ENCODE peak calls at places on chromosome 19, in six cellular contexts. One of them, this sample, is unnamed.

GRCh38 chr19:49127674-49128544 is 8.6 kb downstream of the PPFIA3 start:
- DNase-seq in heart right ventricle: peak; percentile 97
- DNase-seq in fibroblast of lung: peak; percentile 92
- DNase-seq in fibroblast of pulmonary artery: peak; percentile 97
- DNase-seq in left ventricle myocardium inferior: peak; percentile 95
- DNase-seq in mammary epithelial cell: peak; percentile 93
- DNase-seq in this sample: peak; percentile 94

GRCh38 chr19:49017666-49018351 is 918 bp upstream of the LHB start:
- DNase-seq in left ventricle myocardium inferior: peak; percentile 36
- DNase-seq in fibroblast of pulmonary artery: peak; percentile 49
- DNase-seq in heart right ventricle: peak; percentile 15
- DNase-seq in fibroblast of lung: peak; percentile 66
- DNase-seq in mammary epithelial cell: no peak
- DNase-seq in this sample: peak; percentile 48

GRCh38 chr19:6773323-6773931 is 919 bp downstream of the VAV1 start:
- DNase-seq in fibroblast of pulmonary artery: no peak
- DNase-seq in left ventricle myocardium inferior: peak; percentile 41
- DNase-seq in heart right ventricle: no peak
- DNase-seq in fibroblast of lung: no peak
- DNase-seq in mammary epithelial cell: no peak
- DNase-seq in this sample: no peak

GRCh38 chr19:21593934-21594844 is 88.8 kb downstream of the ZNF429 start:
- DNase-seq in heart right ventricle: no peak
- DNase-seq in fibroblast of pulmonary artery: no peak
- DNase-seq in left ventricle myocardium inferior: peak; percentile 36
- DNase-seq in fibroblast of lung: no peak
- DNase-seq in mammary epithelial cell: no peak
- DNase-seq in this sample: no peak

GRCh38 chr19:45591004-45591637 is 6.5 kb upstream of the OPA3 start:
- DNase-seq in heart right ventricle: no peak
- DNase-seq in mammary epithelial cell: peak; percentile 34
- DNase-seq in left ventricle myocardium inferior: no peak
- DNase-seq in fibroblast of pulmonary artery: no peak
- DNase-seq in fibroblast of lung: peak; percentile 34
- DNase-seq in this sample: peak; percentile 39

GRCh38 chr19:28242317-28242927 is 970.5 kb downstream of the UQCRFS1 start:
- DNase-seq in heart right ventricle: peak; percentile 7
- DNase-seq in fibroblast of pulmonary artery: peak; percentile 46
- DNase-seq in mammary epithelial cell: peak; percentile 2
- DNase-seq in fibroblast of lung: peak; percentile 17
- DNase-seq in left ventricle myocardium inferior: no peak
- DNase-seq in this sample: peak; percentile 55

GRCh38 chr19:8500158-8500557 is 2.3 kb downstream of the PRAM1 start:
- DNase-seq in left ventricle myocardium inferior: no peak
- DNase-seq in mammary epithelial cell: no peak
- DNase-seq in heart right ventricle: no peak
- DNase-seq in fibroblast of lung: no peak
- DNase-seq in fibroblast of pulmonary artery: no peak
- DNase-seq in this sample: no peak

GRCh38 chr19:55206664-55207500 is 2.4 kb downstream of the PTPRH start:
- DNase-seq in left ventricle myocardium inferior: peak; percentile 75
- DNase-seq in fibroblast of lung: peak; percentile 85
- DNase-seq in heart right ventricle: peak; percentile 84
- DNase-seq in mammary epithelial cell: peak; percentile 85
- DNase-seq in fibroblast of pulmonary artery: peak; percentile 91
- DNase-seq in this sample: peak; percentile 94

GRCh38 chr19:33493401-33494275 is 28.0 kb downstream of the PEPD start:
- DNase-seq in fibroblast of pulmonary artery: no peak
- DNase-seq in fibroblast of lung: no peak
- DNase-seq in heart right ventricle: no peak
- DNase-seq in mammary epithelial cell: no peak
- DNase-seq in left ventricle myocardium inferior: no peak
- DNase-seq in this sample: no peak

DNA sequence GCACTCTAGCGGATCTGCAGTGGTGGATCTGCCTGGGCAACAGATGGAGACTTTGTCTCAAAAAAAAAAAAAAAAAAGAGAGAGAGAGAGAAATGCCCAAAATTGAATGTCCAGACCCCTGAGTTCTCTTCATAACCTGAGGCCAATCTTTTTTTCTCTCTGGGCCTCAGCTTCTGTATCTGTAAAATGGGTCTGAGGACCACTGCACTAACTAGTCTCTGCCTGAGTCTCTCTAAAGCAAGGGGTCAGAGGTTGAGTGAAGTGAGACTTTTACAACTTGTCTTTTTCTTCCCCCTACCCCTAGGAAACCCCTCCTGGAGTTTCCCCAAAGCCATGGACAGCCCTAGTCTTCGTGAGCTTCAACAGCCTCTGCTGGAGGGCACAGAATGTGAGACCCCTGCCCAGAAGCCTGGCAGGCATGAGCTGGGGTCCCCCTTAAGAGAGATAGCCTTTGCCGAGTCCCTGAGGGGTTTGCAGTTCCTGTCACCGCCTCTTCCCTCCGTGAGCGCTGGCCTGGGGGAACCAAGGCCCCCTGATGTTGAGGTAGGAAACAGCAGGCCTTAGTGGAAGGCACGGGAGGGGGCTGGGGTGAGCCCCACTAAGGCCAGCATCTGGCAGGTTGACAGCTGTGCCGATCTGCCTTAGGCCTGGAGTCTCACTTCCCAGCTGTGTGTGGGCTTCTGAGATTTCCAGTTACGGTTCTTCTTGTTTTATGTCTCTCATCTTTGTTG is 1.8 kb downstream of the TMEM91 start:
- DNase-seq in fibroblast of pulmonary artery: no peak
- DNase-seq in left ventricle myocardium inferior: no peak
- DNase-seq in heart right ventricle: no peak
- DNase-seq in fibroblast of lung: no peak
- DNase-seq in mammary epithelial cell: no peak
- DNase-seq in this sample: no peak
- TF ChIP-seq CTCF in fibroblast of pulmonary artery: no peak
- TF ChIP-seq CTCF in left ventricle myocardium inferior: no peak
- TF ChIP-seq CTCF in heart right ventricle: no peak
- TF ChIP-seq CTCF in fibroblast of lung: peak; percentile 13
- TF ChIP-seq CTCF in mammary epithelial cell: no peak
- TF ChIP-seq CTCF in this sample: peak; percentile 1

GRCh38 chr19:12799723-12800343 is 1.8 kb downstream of the PRDX2 start:
- DNase-seq in fibroblast of pulmonary artery: no peak
- DNase-seq in heart right ventricle: no peak
- DNase-seq in mammary epithelial cell: no peak
- DNase-seq in fibroblast of lung: no peak
- DNase-seq in left ventricle myocardium inferior: no peak
- DNase-seq in this sample: no peak
- H3K4me3 ChIP-seq in fibroblast of pulmonary artery: no peak overlapping the region
- H3K4me3 ChIP-seq in heart right ventricle: no peak overlapping the region
- H3K4me3 ChIP-seq in mammary epithelial cell: no peak overlapping the region
- H3K4me3 ChIP-seq in fibroblast of lung: no peak overlapping the region
- H3K4me3 ChIP-seq in left ventricle myocardium inferior: peak overlapping the region; percentile 98
- H3K4me3 ChIP-seq in this sample: no peak overlapping the region

GRCh38 chr19:35044317-35045117 is 3.0 kb downstream of the HPN start:
- DNase-seq in fibroblast of pulmonary artery: peak; percentile 71
- DNase-seq in heart right ventricle: peak; percentile 55
- DNase-seq in fibroblast of lung: peak; percentile 18
- DNase-seq in left ventricle myocardium inferior: peak; percentile 63
- DNase-seq in mammary epithelial cell: peak; percentile 48
- DNase-seq in this sample: peak; percentile 57

GRCh38 chr19:35043906-35044305 is 2.4 kb downstream of the HPN start:
- DNase-seq in fibroblast of lung: no peak
- DNase-seq in fibroblast of pulmonary artery: no peak
- DNase-seq in left ventricle myocardium inferior: no peak
- DNase-seq in heart right ventricle: no peak
- DNase-seq in mammary epithelial cell: no peak
- DNase-seq in this sample: no peak

GRCh38 chr19:35046461-35046860 is 4.9 kb downstream of the HPN start:
- DNase-seq in mammary epithelial cell: no peak
- DNase-seq in heart right ventricle: no peak
- DNase-seq in fibroblast of lung: no peak
- DNase-seq in left ventricle myocardium inferior: no peak
- DNase-seq in fibroblast of pulmonary artery: no peak
- DNase-seq in this sample: no peak

GRCh38 chr19:35042954-35043604 is 1.6 kb downstream of the HPN start:
- DNase-seq in fibroblast of pulmonary artery: no peak
- DNase-seq in mammary epithelial cell: no peak
- DNase-seq in fibroblast of lung: no peak
- DNase-seq in left ventricle myocardium inferior: no peak
- DNase-seq in heart right ventricle: no peak
- DNase-seq in this sample: no peak

DNA sequence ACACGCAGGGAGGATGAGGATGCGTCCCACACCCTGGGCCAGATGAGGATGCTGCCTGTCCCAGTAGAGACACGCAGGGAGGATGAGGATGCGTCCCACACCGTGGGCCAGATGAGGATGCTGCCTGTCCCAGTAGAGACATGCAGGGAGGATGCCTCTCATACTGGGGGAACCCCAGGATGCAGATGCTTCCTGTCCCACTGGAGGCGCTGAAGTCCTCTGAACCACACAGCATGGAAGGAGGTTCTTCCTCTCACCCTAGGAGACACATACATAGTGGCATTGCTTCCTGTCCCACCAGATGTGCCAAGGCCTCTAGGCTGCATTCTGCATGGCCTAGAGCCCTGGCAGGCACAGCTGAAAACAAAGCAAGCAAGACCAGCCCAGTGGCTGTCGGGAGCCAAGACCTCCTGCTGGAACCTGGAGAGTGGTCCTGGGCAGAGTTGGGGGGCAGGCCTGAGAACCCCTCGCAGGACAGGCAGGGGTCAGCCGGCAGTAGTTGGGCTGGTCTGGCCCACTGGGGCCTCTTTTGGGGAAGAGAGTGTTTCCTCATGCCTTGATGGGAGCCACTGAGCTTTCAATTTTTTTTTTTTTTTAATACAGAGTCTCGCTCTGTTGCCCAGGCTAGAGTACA is 4.3 kb downstream of the HPN start:
- DNase-seq in fibroblast of pulmonary artery: peak; percentile 32
- DNase-seq in heart right ventricle: no peak
- DNase-seq in left ventricle myocardium inferior: no peak
- DNase-seq in fibroblast of lung: no peak
- DNase-seq in mammary epithelial cell: peak; percentile 35
- DNase-seq in this sample: no peak
- TF ChIP-seq CTCF in fibroblast of pulmonary artery: peak; percentile 34
- TF ChIP-seq CTCF in heart right ventricle: peak; percentile 31
- TF ChIP-seq CTCF in left ventricle myocardium inferior: peak; percentile 30
- TF ChIP-seq CTCF in fibroblast of lung: peak; percentile 24
- TF ChIP-seq CTCF in mammary epithelial cell: peak; percentile 54
- TF ChIP-seq CTCF in this sample: peak; percentile 10

GRCh38 chr19:14056741-14057356 is 5.0 kb downstream of the PALM3 start:
- DNase-seq in fibroblast of pulmonary artery: no peak
- DNase-seq in heart right ventricle: no peak
- DNase-seq in mammary epithelial cell: no peak
- DNase-seq in fibroblast of lung: no peak
- DNase-seq in left ventricle myocardium inferior: no peak
- DNase-seq in this sample: no peak
- H3K4me3 ChIP-seq in fibroblast of pulmonary artery: peak overlapping the region; percentile 21
- H3K4me3 ChIP-seq in heart right ventricle: peak overlapping the region; percentile 31
- H3K4me3 ChIP-seq in mammary epithelial cell: no peak overlapping the region
- H3K4me3 ChIP-seq in fibroblast of lung: no peak overlapping the region
- H3K4me3 ChIP-seq in left ventricle myocardium inferior: peak overlapping the region; percentile 56
- H3K4me3 ChIP-seq in this sample: no peak overlapping the region

GRCh38 chr19:32324631-32325215 is 20.7 kb upstream of the ZNF507 start:
- DNase-seq in fibroblast of pulmonary artery: no peak
- DNase-seq in left ventricle myocardium inferior: no peak
- DNase-seq in heart right ventricle: no peak
- DNase-seq in fibroblast of lung: no peak
- DNase-seq in mammary epithelial cell: no peak
- DNase-seq in this sample: no peak
- TF ChIP-seq CTCF in fibroblast of pulmonary artery: peak; percentile 22
- TF ChIP-seq CTCF in left ventricle myocardium inferior: no peak
- TF ChIP-seq CTCF in heart right ventricle: peak; percentile 19
- TF ChIP-seq CTCF in fibroblast of lung: peak; percentile 29
- TF ChIP-seq CTCF in mammary epithelial cell: no peak
- TF ChIP-seq CTCF in this sample: no peak

GRCh38 chr19:42519108-42519507 is 9.2 kb downstream of the CEACAM1 start:
- DNase-seq in fibroblast of pulmonary artery: no peak
- DNase-seq in left ventricle myocardium inferior: no peak
- DNase-seq in mammary epithelial cell: no peak
- DNase-seq in fibroblast of lung: no peak
- DNase-seq in heart right ventricle: no peak
- DNase-seq in this sample: no peak

GRCh38 chr19:42528354-42529247 is at the start of gene CEACAM1:
- DNase-seq in mammary epithelial cell: peak; percentile 58
- DNase-seq in fibroblast of lung: no peak
- DNase-seq in fibroblast of pulmonary artery: peak; percentile 38
- DNase-seq in left ventricle myocardium inferior: no peak
- DNase-seq in heart right ventricle: peak; percentile 51
- DNase-seq in this sample: no peak

GRCh38 chr19:42524250-42524649 is 4.0 kb downstream of the CEACAM1 start:
- DNase-seq in fibroblast of pulmonary artery: no peak
- DNase-seq in left ventricle myocardium inferior: no peak
- DNase-seq in fibroblast of lung: no peak
- DNase-seq in mammary epithelial cell: no peak
- DNase-seq in heart right ventricle: no peak
- DNase-seq in this sample: no peak

GRCh38 chr19:42529248-42529764 is 1.0 kb upstream of the CEACAM1 start:
- DNase-seq in fibroblast of pulmonary artery: peak; percentile 73
- DNase-seq in fibroblast of lung: peak; percentile 7
- DNase-seq in mammary epithelial cell: peak; percentile 44
- DNase-seq in left ventricle myocardium inferior: peak; percentile 25
- DNase-seq in heart right ventricle: peak; percentile 59
- DNase-seq in this sample: peak; percentile 42

DNA sequence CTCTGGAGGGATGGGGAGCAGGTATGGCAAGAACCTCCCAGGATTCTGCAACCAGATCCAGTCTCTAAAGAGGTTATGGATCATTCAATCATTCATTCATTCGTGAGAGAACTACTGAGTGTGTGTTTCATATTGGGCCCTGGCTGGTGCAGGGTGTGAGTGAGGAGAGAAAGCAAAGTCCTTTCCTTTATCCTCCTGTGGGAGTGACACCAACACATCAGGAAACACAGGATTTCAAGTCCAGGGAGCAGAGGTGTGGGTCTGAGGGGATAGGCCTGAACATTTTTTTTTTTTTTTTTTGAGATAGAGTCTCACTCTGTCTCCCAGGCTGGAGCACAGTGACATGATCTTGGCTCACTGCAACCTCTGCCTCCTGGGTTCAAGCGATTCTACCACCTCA is 3.3 kb downstream of the CEACAM1 start:
- DNase-seq in fibroblast of pulmonary artery: no peak
- DNase-seq in heart right ventricle: no peak
- DNase-seq in fibroblast of lung: no peak
- DNase-seq in left ventricle myocardium inferior: no peak
- DNase-seq in mammary epithelial cell: no peak
- DNase-seq in this sample: no peak
- H3K4me3 ChIP-seq in fibroblast of pulmonary artery: no peak overlapping the region
- H3K4me3 ChIP-seq in heart right ventricle: no peak overlapping the region
- H3K4me3 ChIP-seq in fibroblast of lung: no peak overlapping the region
- H3K4me3 ChIP-seq in left ventricle myocardium inferior: no peak overlapping the region
- H3K4me3 ChIP-seq in mammary epithelial cell: no peak overlapping the region
- H3K4me3 ChIP-seq in this sample: no peak overlapping the region

GRCh38 chr19:11587973-11588631 is 9.2 kb upstream of the ZNF627 start:
- DNase-seq in fibroblast of pulmonary artery: no peak
- DNase-seq in left ventricle myocardium inferior: no peak
- DNase-seq in mammary epithelial cell: no peak
- DNase-seq in fibroblast of lung: no peak
- DNase-seq in heart right ventricle: no peak
- DNase-seq in this sample: no peak
- TF ChIP-seq CTCF in fibroblast of pulmonary artery: no peak
- TF ChIP-seq CTCF in left ventricle myocardium inferior: no peak
- TF ChIP-seq CTCF in mammary epithelial cell: no peak
- TF ChIP-seq CTCF in fibroblast of lung: no peak
- TF ChIP-seq CTCF in heart right ventricle: no peak
- TF ChIP-seq CTCF in this sample: no peak

This sample was measured in fibroblast of mammary gland.